ENCODE peak calls at places on chromosome 16, in ten cellular contexts. One of them, this sample, is unnamed.

GRCh38 chr16:89378947-89379771 is 111.2 kb downstream of the ANKRD11 start:
- DNase-seq in NCI-H524: peak; percentile 79
- DNase-seq in cardiac septum: no peak
- DNase-seq in stimulated activated CD4-positive, alpha-beta T cell treated with anti-CD3 and anti-CD28 coated beads, Interleukin-4, amount 100 ng/mL, for 24 hours: no peak
- DNase-seq in lung: no peak
- DNase-seq in activated T-helper 1 cell treated with anti-CD3 and anti-CD28 coated beads, Interleukin-2, amount 50 U/mL, for 16 hours: no peak
- DNase-seq in AG04449: no peak
- DNase-seq in NCI-H1105 treated with DMSO at 0.1 percent for 48 hours: no peak
- DNase-seq in naive thymus-derived CD8-positive, alpha-beta T cell: no peak
- DNase-seq in left colon: no peak
- DNase-seq in this sample: no peak

GRCh38 chr16:265711-266110 is 10.0 kb downstream of the RGS11 start:
- DNase-seq in NCI-H524: no peak
- DNase-seq in cardiac septum: no peak
- DNase-seq in stimulated activated CD4-positive, alpha-beta T cell treated with anti-CD3 and anti-CD28 coated beads, Interleukin-4, amount 100 ng/mL, for 24 hours: peak; percentile 11
- DNase-seq in lung: no peak
- DNase-seq in activated T-helper 1 cell treated with anti-CD3 and anti-CD28 coated beads, Interleukin-2, amount 50 U/mL, for 16 hours: no peak
- DNase-seq in AG04449: no peak
- DNase-seq in NCI-H1105 treated with DMSO at 0.1 percent for 48 hours: no peak
- DNase-seq in naive thymus-derived CD8-positive, alpha-beta T cell: no peak
- DNase-seq in left colon: no peak
- DNase-seq in this sample: no peak

GRCh38 chr16:75340715-75341500 is 89.5 kb upstream of the BCAR1 start:
- DNase-seq in NCI-H524: no peak
- DNase-seq in cardiac septum: no peak
- DNase-seq in stimulated activated CD4-positive, alpha-beta T cell treated with anti-CD3 and anti-CD28 coated beads, Interleukin-4, amount 100 ng/mL, for 24 hours: no peak
- DNase-seq in lung: no peak
- DNase-seq in activated T-helper 1 cell treated with anti-CD3 and anti-CD28 coated beads, Interleukin-2, amount 50 U/mL, for 16 hours: no peak
- DNase-seq in AG04449: no peak
- DNase-seq in NCI-H1105 treated with DMSO at 0.1 percent for 48 hours: no peak
- DNase-seq in naive thymus-derived CD8-positive, alpha-beta T cell: no peak
- DNase-seq in left colon: no peak
- DNase-seq in this sample: no peak

GRCh38 chr16:80197790-80198201 is 343.0 kb upstream of the DYNLRB2 start:
- DNase-seq in NCI-H524: no peak
- DNase-seq in cardiac septum: no peak
- DNase-seq in stimulated activated CD4-positive, alpha-beta T cell treated with anti-CD3 and anti-CD28 coated beads, Interleukin-4, amount 100 ng/mL, for 24 hours: no peak
- DNase-seq in lung: no peak
- DNase-seq in activated T-helper 1 cell treated with anti-CD3 and anti-CD28 coated beads, Interleukin-2, amount 50 U/mL, for 16 hours: no peak
- DNase-seq in AG04449: peak; percentile 74
- DNase-seq in NCI-H1105 treated with DMSO at 0.1 percent for 48 hours: no peak
- DNase-seq in naive thymus-derived CD8-positive, alpha-beta T cell: no peak
- DNase-seq in left colon: no peak
- DNase-seq in this sample: no peak

GRCh38 chr16:84765606-84766580 is 53.9 kb upstream of the CRISPLD2 start:
- DNase-seq in NCI-H524: no peak
- DNase-seq in cardiac septum: no peak
- DNase-seq in stimulated activated CD4-positive, alpha-beta T cell treated with anti-CD3 and anti-CD28 coated beads, Interleukin-4, amount 100 ng/mL, for 24 hours: no peak
- DNase-seq in lung: no peak
- DNase-seq in activated T-helper 1 cell treated with anti-CD3 and anti-CD28 coated beads, Interleukin-2, amount 50 U/mL, for 16 hours: no peak
- DNase-seq in AG04449: no peak
- DNase-seq in NCI-H1105 treated with DMSO at 0.1 percent for 48 hours: peak; percentile 2
- DNase-seq in naive thymus-derived CD8-positive, alpha-beta T cell: no peak
- DNase-seq in left colon: no peak
- DNase-seq in this sample: no peak

GRCh38 chr16:27795992-27796614 is 246.2 kb downstream of the KATNIP start:
- DNase-seq in NCI-H524: no peak
- DNase-seq in cardiac septum: no peak
- DNase-seq in stimulated activated CD4-positive, alpha-beta T cell treated with anti-CD3 and anti-CD28 coated beads, Interleukin-4, amount 100 ng/mL, for 24 hours: no peak
- DNase-seq in lung: peak; percentile 35
- DNase-seq in activated T-helper 1 cell treated with anti-CD3 and anti-CD28 coated beads, Interleukin-2, amount 50 U/mL, for 16 hours: no peak
- DNase-seq in AG04449: no peak
- DNase-seq in NCI-H1105 treated with DMSO at 0.1 percent for 48 hours: no peak
- DNase-seq in naive thymus-derived CD8-positive, alpha-beta T cell: no peak
- DNase-seq in left colon: no peak
- DNase-seq in this sample: no peak

GRCh38 chr16:47065766-47066688 is 77.7 kb downstream of the NETO2 start:
- DNase-seq in NCI-H524: no peak
- DNase-seq in cardiac septum: peak; percentile 43
- DNase-seq in stimulated activated CD4-positive, alpha-beta T cell treated with anti-CD3 and anti-CD28 coated beads, Interleukin-4, amount 100 ng/mL, for 24 hours: no peak
- DNase-seq in lung: no peak
- DNase-seq in activated T-helper 1 cell treated with anti-CD3 and anti-CD28 coated beads, Interleukin-2, amount 50 U/mL, for 16 hours: no peak
- DNase-seq in AG04449: no peak
- DNase-seq in NCI-H1105 treated with DMSO at 0.1 percent for 48 hours: no peak
- DNase-seq in naive thymus-derived CD8-positive, alpha-beta T cell: no peak
- DNase-seq in left colon: no peak
- DNase-seq in this sample: no peak

GRCh38 chr16:29983420-29984136 is 9.9 kb downstream of the TAOK2 start:
- DNase-seq in NCI-H524: no peak
- DNase-seq in cardiac septum: no peak
- DNase-seq in stimulated activated CD4-positive, alpha-beta T cell treated with anti-CD3 and anti-CD28 coated beads, Interleukin-4, amount 100 ng/mL, for 24 hours: no peak
- DNase-seq in lung: no peak
- DNase-seq in activated T-helper 1 cell treated with anti-CD3 and anti-CD28 coated beads, Interleukin-2, amount 50 U/mL, for 16 hours: no peak
- DNase-seq in AG04449: no peak
- DNase-seq in NCI-H1105 treated with DMSO at 0.1 percent for 48 hours: no peak
- DNase-seq in naive thymus-derived CD8-positive, alpha-beta T cell: no peak
- DNase-seq in left colon: no peak
- DNase-seq in this sample: peak; percentile 37

GRCh38 chr16:17339764-17340541 is 130.8 kb downstream of the XYLT1 start:
- DNase-seq in NCI-H524: no peak
- DNase-seq in cardiac septum: no peak
- DNase-seq in stimulated activated CD4-positive, alpha-beta T cell treated with anti-CD3 and anti-CD28 coated beads, Interleukin-4, amount 100 ng/mL, for 24 hours: no peak
- DNase-seq in lung: no peak
- DNase-seq in activated T-helper 1 cell treated with anti-CD3 and anti-CD28 coated beads, Interleukin-2, amount 50 U/mL, for 16 hours: no peak
- DNase-seq in AG04449: no peak
- DNase-seq in NCI-H1105 treated with DMSO at 0.1 percent for 48 hours: no peak
- DNase-seq in naive thymus-derived CD8-positive, alpha-beta T cell: no peak
- DNase-seq in left colon: peak; percentile 23
- DNase-seq in this sample: no peak

GRCh38 chr16:18782697-18783429 is 7.3 kb downstream of the RPS15A start:
- DNase-seq in NCI-H524: no peak
- DNase-seq in cardiac septum: no peak
- DNase-seq in stimulated activated CD4-positive, alpha-beta T cell treated with anti-CD3 and anti-CD28 coated beads, Interleukin-4, amount 100 ng/mL, for 24 hours: peak; percentile 30
- DNase-seq in lung: no peak
- DNase-seq in activated T-helper 1 cell treated with anti-CD3 and anti-CD28 coated beads, Interleukin-2, amount 50 U/mL, for 16 hours: no peak
- DNase-seq in AG04449: no peak
- DNase-seq in NCI-H1105 treated with DMSO at 0.1 percent for 48 hours: no peak
- DNase-seq in naive thymus-derived CD8-positive, alpha-beta T cell: no peak
- DNase-seq in left colon: no peak
- DNase-seq in this sample: no peak

GRCh38 chr16:720507-720989 is 398 bp upstream of the ANTKMT start:
- DNase-seq in NCI-H524: peak; percentile 93
- DNase-seq in cardiac septum: no peak
- DNase-seq in stimulated activated CD4-positive, alpha-beta T cell treated with anti-CD3 and anti-CD28 coated beads, Interleukin-4, amount 100 ng/mL, for 24 hours: peak; percentile 51
- DNase-seq in lung: no peak
- DNase-seq in activated T-helper 1 cell treated with anti-CD3 and anti-CD28 coated beads, Interleukin-2, amount 50 U/mL, for 16 hours: no peak
- DNase-seq in AG04449: no peak
- DNase-seq in NCI-H1105 treated with DMSO at 0.1 percent for 48 hours: no peak
- DNase-seq in naive thymus-derived CD8-positive, alpha-beta T cell: no peak
- DNase-seq in left colon: peak; percentile 63
- DNase-seq in this sample: peak; percentile 66

GRCh38 chr16:82653550-82654511 is 27.1 kb downstream of the CDH13 start:
- DNase-seq in NCI-H524: no peak
- DNase-seq in cardiac septum: no peak
- DNase-seq in stimulated activated CD4-positive, alpha-beta T cell treated with anti-CD3 and anti-CD28 coated beads, Interleukin-4, amount 100 ng/mL, for 24 hours: peak; percentile 53
- DNase-seq in lung: no peak
- DNase-seq in activated T-helper 1 cell treated with anti-CD3 and anti-CD28 coated beads, Interleukin-2, amount 50 U/mL, for 16 hours: no peak
- DNase-seq in AG04449: peak; percentile 80
- DNase-seq in NCI-H1105 treated with DMSO at 0.1 percent for 48 hours: no peak
- DNase-seq in naive thymus-derived CD8-positive, alpha-beta T cell: peak; percentile 18
- DNase-seq in left colon: no peak
- DNase-seq in this sample: peak; percentile 52

GRCh38 chr16:46789499-46790414 is 41.2 kb downstream of the C16orf87 start:
- DNase-seq in NCI-H524: peak; percentile 13
- DNase-seq in cardiac septum: peak; percentile 95
- DNase-seq in stimulated activated CD4-positive, alpha-beta T cell treated with anti-CD3 and anti-CD28 coated beads, Interleukin-4, amount 100 ng/mL, for 24 hours: peak; percentile 77
- DNase-seq in lung: peak; percentile 82
- DNase-seq in activated T-helper 1 cell treated with anti-CD3 and anti-CD28 coated beads, Interleukin-2, amount 50 U/mL, for 16 hours: peak; percentile 59
- DNase-seq in AG04449: no peak
- DNase-seq in NCI-H1105 treated with DMSO at 0.1 percent for 48 hours: peak; percentile 43
- DNase-seq in naive thymus-derived CD8-positive, alpha-beta T cell: peak; percentile 71
- DNase-seq in left colon: peak; percentile 85
- DNase-seq in this sample: peak; percentile 89

GRCh38 chr16:46607529-46607928 is 13.7 kb downstream of the SHCBP1 start:
- DNase-seq in NCI-H524: peak; percentile 52
- DNase-seq in cardiac septum: no peak
- DNase-seq in stimulated activated CD4-positive, alpha-beta T cell treated with anti-CD3 and anti-CD28 coated beads, Interleukin-4, amount 100 ng/mL, for 24 hours: no peak
- DNase-seq in lung: no peak
- DNase-seq in activated T-helper 1 cell treated with anti-CD3 and anti-CD28 coated beads, Interleukin-2, amount 50 U/mL, for 16 hours: no peak
- DNase-seq in AG04449: peak; percentile 26
- DNase-seq in NCI-H1105 treated with DMSO at 0.1 percent for 48 hours: peak; percentile 51
- DNase-seq in naive thymus-derived CD8-positive, alpha-beta T cell: no peak
- DNase-seq in left colon: no peak
- DNase-seq in this sample: no peak

GRCh38 chr16:26530584-26531289 is 536.0 kb upstream of the C16orf82 start:
- DNase-seq in NCI-H524: no peak
- DNase-seq in cardiac septum: no peak
- DNase-seq in stimulated activated CD4-positive, alpha-beta T cell treated with anti-CD3 and anti-CD28 coated beads, Interleukin-4, amount 100 ng/mL, for 24 hours: no peak
- DNase-seq in lung: no peak
- DNase-seq in activated T-helper 1 cell treated with anti-CD3 and anti-CD28 coated beads, Interleukin-2, amount 50 U/mL, for 16 hours: no peak
- DNase-seq in AG04449: no peak
- DNase-seq in NCI-H1105 treated with DMSO at 0.1 percent for 48 hours: no peak
- DNase-seq in naive thymus-derived CD8-positive, alpha-beta T cell: no peak
- DNase-seq in left colon: no peak
- DNase-seq in this sample: no peak

GRCh38 chr16:8720080-8720966 is 45.9 kb downstream of the ABAT start:
- DNase-seq in NCI-H524: peak; percentile 100
- DNase-seq in cardiac septum: no peak
- DNase-seq in stimulated activated CD4-positive, alpha-beta T cell treated with anti-CD3 and anti-CD28 coated beads, Interleukin-4, amount 100 ng/mL, for 24 hours: no peak
- DNase-seq in lung: no peak
- DNase-seq in activated T-helper 1 cell treated with anti-CD3 and anti-CD28 coated beads, Interleukin-2, amount 50 U/mL, for 16 hours: no peak
- DNase-seq in AG04449: no peak
- DNase-seq in NCI-H1105 treated with DMSO at 0.1 percent for 48 hours: peak; percentile 94
- DNase-seq in naive thymus-derived CD8-positive, alpha-beta T cell: no peak
- DNase-seq in left colon: no peak
- DNase-seq in this sample: no peak

GRCh38 chr16:964696-965395 is 5.9 kb downstream of the LMF1 start:
- DNase-seq in NCI-H524: no peak
- DNase-seq in cardiac septum: no peak
- DNase-seq in stimulated activated CD4-positive, alpha-beta T cell treated with anti-CD3 and anti-CD28 coated beads, Interleukin-4, amount 100 ng/mL, for 24 hours: peak; percentile 81
- DNase-seq in lung: peak; percentile 59
- DNase-seq in activated T-helper 1 cell treated with anti-CD3 and anti-CD28 coated beads, Interleukin-2, amount 50 U/mL, for 16 hours: peak; percentile 53
- DNase-seq in AG04449: no peak
- DNase-seq in NCI-H1105 treated with DMSO at 0.1 percent for 48 hours: no peak
- DNase-seq in naive thymus-derived CD8-positive, alpha-beta T cell: no peak
- DNase-seq in left colon: peak; percentile 59
- DNase-seq in this sample: no peak

GRCh38 chr16:56779956-56780355 is 50.0 kb downstream of the NUP93 start:
- DNase-seq in NCI-H524: no peak
- DNase-seq in cardiac septum: no peak
- DNase-seq in stimulated activated CD4-positive, alpha-beta T cell treated with anti-CD3 and anti-CD28 coated beads, Interleukin-4, amount 100 ng/mL, for 24 hours: no peak
- DNase-seq in lung: no peak
- DNase-seq in activated T-helper 1 cell treated with anti-CD3 and anti-CD28 coated beads, Interleukin-2, amount 50 U/mL, for 16 hours: no peak
- DNase-seq in AG04449: no peak
- DNase-seq in NCI-H1105 treated with DMSO at 0.1 percent for 48 hours: no peak
- DNase-seq in naive thymus-derived CD8-positive, alpha-beta T cell: no peak
- DNase-seq in left colon: no peak
- DNase-seq in this sample: no peak

GRCh38 chr16:90034504-90034903 is 15.2 kb upstream of the DBNDD1 start:
- DNase-seq in NCI-H524: no peak
- DNase-seq in cardiac septum: no peak
- DNase-seq in stimulated activated CD4-positive, alpha-beta T cell treated with anti-CD3 and anti-CD28 coated beads, Interleukin-4, amount 100 ng/mL, for 24 hours: no peak
- DNase-seq in lung: no peak
- DNase-seq in activated T-helper 1 cell treated with anti-CD3 and anti-CD28 coated beads, Interleukin-2, amount 50 U/mL, for 16 hours: no peak
- DNase-seq in AG04449: no peak
- DNase-seq in NCI-H1105 treated with DMSO at 0.1 percent for 48 hours: no peak
- DNase-seq in naive thymus-derived CD8-positive, alpha-beta T cell: no peak
- DNase-seq in left colon: no peak
- DNase-seq in this sample: no peak

GRCh38 chr16:81204794-81205680 is 33.5 kb upstream of the BCO1 start:
- DNase-seq in NCI-H524: peak; percentile 61
- DNase-seq in cardiac septum: no peak
- DNase-seq in stimulated activated CD4-positive, alpha-beta T cell treated with anti-CD3 and anti-CD28 coated beads, Interleukin-4, amount 100 ng/mL, for 24 hours: peak; percentile 47
- DNase-seq in lung: no peak
- DNase-seq in activated T-helper 1 cell treated with anti-CD3 and anti-CD28 coated beads, Interleukin-2, amount 50 U/mL, for 16 hours: no peak
- DNase-seq in AG04449: peak; percentile 9
- DNase-seq in NCI-H1105 treated with DMSO at 0.1 percent for 48 hours: peak; percentile 10
- DNase-seq in naive thymus-derived CD8-positive, alpha-beta T cell: peak; percentile 34
- DNase-seq in left colon: no peak
- DNase-seq in this sample: peak; percentile 68

GRCh38 chr16:3216263-3216640 is 18.7 kb downstream of the ZNF200 start:
- DNase-seq in NCI-H524: no peak
- DNase-seq in cardiac septum: no peak
- DNase-seq in stimulated activated CD4-positive, alpha-beta T cell treated with anti-CD3 and anti-CD28 coated beads, Interleukin-4, amount 100 ng/mL, for 24 hours: no peak
- DNase-seq in lung: no peak
- DNase-seq in activated T-helper 1 cell treated with anti-CD3 and anti-CD28 coated beads, Interleukin-2, amount 50 U/mL, for 16 hours: no peak
- DNase-seq in AG04449: no peak
- DNase-seq in NCI-H1105 treated with DMSO at 0.1 percent for 48 hours: no peak
- DNase-seq in naive thymus-derived CD8-positive, alpha-beta T cell: no peak
- DNase-seq in left colon: no peak
- DNase-seq in this sample: no peak

GRCh38 chr16:52963471-52963870 is 89.2 kb downstream of the CHD9NB start:
- DNase-seq in NCI-H524: no peak
- DNase-seq in cardiac septum: no peak
- DNase-seq in stimulated activated CD4-positive, alpha-beta T cell treated with anti-CD3 and anti-CD28 coated beads, Interleukin-4, amount 100 ng/mL, for 24 hours: no peak
- DNase-seq in lung: no peak
- DNase-seq in activated T-helper 1 cell treated with anti-CD3 and anti-CD28 coated beads, Interleukin-2, amount 50 U/mL, for 16 hours: no peak
- DNase-seq in AG04449: no peak
- DNase-seq in NCI-H1105 treated with DMSO at 0.1 percent for 48 hours: no peak
- DNase-seq in naive thymus-derived CD8-positive, alpha-beta T cell: no peak
- DNase-seq in left colon: no peak
- DNase-seq in this sample: no peak

GRCh38 chr16:88283596-88283995 is 99.2 kb upstream of the ZNF469 start:
- DNase-seq in NCI-H524: no peak
- DNase-seq in cardiac septum: no peak
- DNase-seq in stimulated activated CD4-positive, alpha-beta T cell treated with anti-CD3 and anti-CD28 coated beads, Interleukin-4, amount 100 ng/mL, for 24 hours: no peak
- DNase-seq in lung: no peak
- DNase-seq in activated T-helper 1 cell treated with anti-CD3 and anti-CD28 coated beads, Interleukin-2, amount 50 U/mL, for 16 hours: no peak
- DNase-seq in AG04449: no peak
- DNase-seq in NCI-H1105 treated with DMSO at 0.1 percent for 48 hours: no peak
- DNase-seq in naive thymus-derived CD8-positive, alpha-beta T cell: no peak
- DNase-seq in left colon: no peak
- DNase-seq in this sample: no peak

GRCh38 chr16:78553268-78554044 is 454.0 kb downstream of the WWOX start:
- DNase-seq in NCI-H524: peak; percentile 9
- DNase-seq in cardiac septum: no peak
- DNase-seq in stimulated activated CD4-positive, alpha-beta T cell treated with anti-CD3 and anti-CD28 coated beads, Interleukin-4, amount 100 ng/mL, for 24 hours: no peak
- DNase-seq in lung: no peak
- DNase-seq in activated T-helper 1 cell treated with anti-CD3 and anti-CD28 coated beads, Interleukin-2, amount 50 U/mL, for 16 hours: no peak
- DNase-seq in AG04449: no peak
- DNase-seq in NCI-H1105 treated with DMSO at 0.1 percent for 48 hours: no peak
- DNase-seq in naive thymus-derived CD8-positive, alpha-beta T cell: no peak
- DNase-seq in left colon: no peak
- DNase-seq in this sample: no peak

GRCh38 chr16:84175351-84176081 is 11.3 kb downstream of the TAF1C start:
- DNase-seq in NCI-H524: peak; percentile 70
- DNase-seq in cardiac septum: no peak
- DNase-seq in stimulated activated CD4-positive, alpha-beta T cell treated with anti-CD3 and anti-CD28 coated beads, Interleukin-4, amount 100 ng/mL, for 24 hours: peak; percentile 57
- DNase-seq in lung: peak; percentile 43
- DNase-seq in activated T-helper 1 cell treated with anti-CD3 and anti-CD28 coated beads, Interleukin-2, amount 50 U/mL, for 16 hours: no peak
- DNase-seq in AG04449: no peak
- DNase-seq in NCI-H1105 treated with DMSO at 0.1 percent for 48 hours: peak; percentile 40
- DNase-seq in naive thymus-derived CD8-positive, alpha-beta T cell: peak; percentile 64
- DNase-seq in left colon: no peak
- DNase-seq in this sample: peak; percentile 73

GRCh38 chr16:21247376-21247775 is 13.9 kb downstream of the ANKS4B start:
- DNase-seq in NCI-H524: no peak
- DNase-seq in cardiac septum: no peak
- DNase-seq in stimulated activated CD4-positive, alpha-beta T cell treated with anti-CD3 and anti-CD28 coated beads, Interleukin-4, amount 100 ng/mL, for 24 hours: no peak
- DNase-seq in lung: no peak
- DNase-seq in activated T-helper 1 cell treated with anti-CD3 and anti-CD28 coated beads, Interleukin-2, amount 50 U/mL, for 16 hours: no peak
- DNase-seq in AG04449: no peak
- DNase-seq in NCI-H1105 treated with DMSO at 0.1 percent for 48 hours: no peak
- DNase-seq in naive thymus-derived CD8-positive, alpha-beta T cell: no peak
- DNase-seq in left colon: no peak
- DNase-seq in this sample: no peak

GRCh38 chr16:966035-966434 is 4.7 kb downstream of the LMF1 start:
- DNase-seq in NCI-H524: no peak
- DNase-seq in cardiac septum: no peak
- DNase-seq in stimulated activated CD4-positive, alpha-beta T cell treated with anti-CD3 and anti-CD28 coated beads, Interleukin-4, amount 100 ng/mL, for 24 hours: no peak
- DNase-seq in lung: no peak
- DNase-seq in activated T-helper 1 cell treated with anti-CD3 and anti-CD28 coated beads, Interleukin-2, amount 50 U/mL, for 16 hours: no peak
- DNase-seq in AG04449: no peak
- DNase-seq in NCI-H1105 treated with DMSO at 0.1 percent for 48 hours: no peak
- DNase-seq in naive thymus-derived CD8-positive, alpha-beta T cell: no peak
- DNase-seq in left colon: no peak
- DNase-seq in this sample: no peak

GRCh38 chr16:8959921-8960787 is 3.6 kb downstream of the USP7 start:
- DNase-seq in NCI-H524: peak; percentile 37
- DNase-seq in cardiac septum: no peak
- DNase-seq in stimulated activated CD4-positive, alpha-beta T cell treated with anti-CD3 and anti-CD28 coated beads, Interleukin-4, amount 100 ng/mL, for 24 hours: peak; percentile 15
- DNase-seq in lung: no peak
- DNase-seq in activated T-helper 1 cell treated with anti-CD3 and anti-CD28 coated beads, Interleukin-2, amount 50 U/mL, for 16 hours: no peak
- DNase-seq in AG04449: no peak
- DNase-seq in NCI-H1105 treated with DMSO at 0.1 percent for 48 hours: no peak
- DNase-seq in naive thymus-derived CD8-positive, alpha-beta T cell: no peak
- DNase-seq in left colon: no peak
- DNase-seq in this sample: no peak

This sample was measured in Peyer's patch.